ENCODE peak calls at places on chromosomes 11 and 22, in eight cellular contexts. W is NCI-H1105, N is foreskin keratinocyte, Q is midbrain, Y is left cardiac atrium, D is Right ventricle myocardium superior, B is SW480, V is endothelial cell. M is an unnamed sample.

GRCh38 chr11:124682443-124682842 is 8.7 kb downstream of the SPA17 start:
- DNase-seq in W (no peak), N (no peak), Q (no peak), Y (no peak), D (no peak), B (no peak), V (no peak), M (no peak)

GRCh38 chr11:35600439-35600838 is 17.8 kb upstream of the FJX1 start:
- DNase-seq in W (no peak), N (no peak), Q (no peak), Y (no peak), D (no peak), B (no peak), V (no peak), M (no peak)

GRCh38 chr11:88484873-88485621 is 147.5 kb upstream of the CTSC start:
- DNase-seq in W (peak), N (peak), Q (peak), Y (no peak), D (no peak), B (peak), V (peak), M (peak)

GRCh38 chr11:29320196-29320595 is 696.6 kb downstream of the KCNA4 start:
- DNase-seq in W (no peak), N (no peak), Q (no peak), Y (no peak), D (no peak), B (no peak), V (no peak), M (no peak)

GRCh38 chr11:75214411-75214821 is 26.2 kb upstream of the TPBGL start:
- DNase-seq in W (no peak), N (no peak), Q (peak), Y (peak), D (peak), B (peak), V (peak), M (peak)

GRCh38 chr11:19393941-19394340 is 153.2 kb upstream of the E2F8 start:
- DNase-seq in W (no peak), N (no peak), Q (no peak), Y (no peak), D (no peak), B (peak), V (no peak), M (no peak)

GRCh38 chr11:58060939-58061672 is 30.4 kb downstream of the OR6Q1 start:
- DNase-seq in W (no peak), N (no peak), Q (no peak), Y (no peak), D (no peak), B (no peak), V (no peak), M (peak)

GRCh38 chr11:74773481-74773880 is 24.8 kb downstream of the RNF169 start:
- DNase-seq in W (no peak), N (no peak), Q (no peak), Y (no peak), D (no peak), B (no peak), V (no peak), M (no peak)

GRCh38 chr11:32100495-32100894 is 9.6 kb downstream of the RCN1 start:
- DNase-seq in W (no peak), N (no peak), Q (no peak), Y (no peak), D (no peak), B (no peak), V (no peak), M (no peak)

GRCh38 chr11:42595856-42596255 is 715.9 kb upstream of the API5 start:
- DNase-seq in W (no peak), N (no peak), Q (no peak), Y (no peak), D (no peak), B (no peak), V (no peak), M (no peak)

GRCh38 chr11:107018274-107018901 is at the start of gene GUCY1A2:
- DNase-seq in W (peak), N (no peak), Q (peak), Y (peak), D (peak), B (no peak), V (peak), M (no peak)

GRCh38 chr11:8283510-8284272 is 20.0 kb upstream of the LMO1 start:
- DNase-seq in W (peak), N (no peak), Q (no peak), Y (no peak), D (no peak), B (no peak), V (no peak), M (no peak)

GRCh38 chr11:14223636-14224035 is 135.3 kb downstream of the RRAS2 start:
- DNase-seq in W (no peak), N (no peak), Q (no peak), Y (no peak), D (no peak), B (no peak), V (no peak), M (no peak)

GRCh38 chr11:57094206-57094940 is 87.4 kb upstream of the LRRC55 start:
- DNase-seq in W (no peak), N (peak), Q (no peak), Y (no peak), D (no peak), B (no peak), V (no peak), M (no peak)

GRCh38 chr22:27393371-27393770 is 408.2 kb downstream of the MN1 start:
- DNase-seq in W (no peak), N (peak), Q (no peak), Y (no peak), D (no peak), B (no peak), V (no peak), M (no peak)

GRCh38 chr11:1060885-1061616 is 13.6 kb upstream of the MUC2 start:
- DNase-seq in W (no peak), N (peak), Q (no peak), Y (peak), D (peak), B (peak), V (no peak), M (peak)

GRCh38 chr11:118912742-118913410 is 12.8 kb downstream of the BCL9L start:
- DNase-seq in W (no peak), N (no peak), Q (no peak), Y (no peak), D (no peak), B (peak), V (no peak), M (peak)

GRCh38 chr11:70384486-70385152 is 13.7 kb upstream of the CTTN start:
- DNase-seq in W (no peak), N (no peak), Q (no peak), Y (no peak), D (no peak), B (no peak), V (no peak), M (no peak)

GRCh38 chr11:121024989-121025388 is 1.1 kb downstream of the TBCEL start:
- DNase-seq in W (no peak), N (peak), Q (no peak), Y (peak), D (no peak), B (no peak), V (no peak), M (no peak)

GRCh38 chr11:6894097-6894496 is 1.8 kb upstream of the OR2D2 start:
- DNase-seq in W (no peak), N (no peak), Q (no peak), Y (no peak), D (no peak), B (no peak), V (no peak), M (no peak)

GRCh38 chr11:19368726-19369364 is 128.1 kb upstream of the E2F8 start:
- DNase-seq in W (no peak), N (no peak), Q (no peak), Y (no peak), D (no peak), B (no peak), V (no peak), M (no peak)

GRCh38 chr11:72162891-72163492 is 27.5 kb downstream of the FOLR3 start:
- DNase-seq in W (no peak), N (no peak), Q (no peak), Y (no peak), D (no peak), B (no peak), V (no peak), M (no peak)

GRCh38 chr11:111654611-111655010 is 52.4 kb downstream of the SIK2 start:
- DNase-seq in W (no peak), N (no peak), Q (no peak), Y (no peak), D (no peak), B (no peak), V (no peak), M (no peak)

GRCh38 chr11:13140028-13140870 is 131.1 kb downstream of the RASSF10 start:
- DNase-seq in W (peak), N (peak), Q (no peak), Y (no peak), D (no peak), B (peak), V (no peak), M (peak)

GRCh38 chr11:70539360-70540095 is 141.2 kb downstream of the CTTN start:
- DNase-seq in W (no peak), N (no peak), Q (no peak), Y (no peak), D (peak), B (no peak), V (no peak), M (no peak)

GRCh38 chr11:1541474-1542204 is 30.4 kb downstream of the DUSP8 start:
- DNase-seq in W (no peak), N (no peak), Q (peak), Y (no peak), D (no peak), B (no peak), V (no peak), M (no peak)

GRCh38 chr11:75603791-75604736 is 42.0 kb downstream of the SERPINH1 start:
- DNase-seq in W (no peak), N (no peak), Q (no peak), Y (no peak), D (no peak), B (no peak), V (no peak), M (no peak)